ENCODE peak calls at places on chromosomes 3 and 15, in six cellular contexts. K is cardiac muscle cell; Q is body of pancreas; P is CD8-positive, alpha-beta T cell; Z is IMR-90; X is MM.1S. H is an unnamed sample. For H3K4me1, the result is how much of the 10 kb centered on the place peaks cover.

GRCh38 chr15:41965441-41966413 is 6.6 kb downstream of the EHD4 start:
- DNase-seq in K (peak), P (no peak), Q (peak), X (no peak), Z (peak), H (no peak)

GRCh38 chr15:57922780-57923179 is 142.7 kb downstream of the ALDH1A2 start:
- DNase-seq in Z (no peak), Q (peak), P (no peak), K (peak), X (no peak), H (peak)

GRCh38 chr15:52042051-52042851 is 23.2 kb downstream of the MAPK6 start:
- DNase-seq in X (peak), Z (no peak), P (no peak), K (no peak), Q (no peak), H (no peak)

GRCh38 chr3:16130066-16130465 is 44.4 kb upstream of the GALNT15 start:
- DNase-seq in Q (no peak), K (no peak), Z (peak), X (no peak), P (no peak), H (no peak)

GRCh38 chr15:61266916-61267315 is 37.8 kb upstream of the RORA start:
- DNase-seq in X (no peak), Z (no peak), P (no peak), K (no peak), Q (no peak), H (no peak)

GRCh38 chr15:77566092-77566491 is 66.6 kb downstream of the LINGO1 start:
- DNase-seq in K (no peak), X (no peak), P (no peak), Z (no peak), Q (no peak), H (no peak)

GRCh38 chr3:114380233-114380645 is 86.4 kb downstream of the TIGIT start:
- DNase-seq in X (no peak), Q (peak), Z (peak), K (peak), P (no peak), H (peak)

GRCh38 chr15:98903377-98904018 is 104.1 kb downstream of the PGPEP1L start:
- DNase-seq in Q (no peak), K (no peak), Z (peak), P (no peak), X (no peak), H (no peak)

GRCh38 chr3:11558002-11558401 is 85.7 kb downstream of the VGLL4 start:
- DNase-seq in P (no peak), X (no peak), Z (peak), Q (peak), K (no peak), H (no peak)

GRCh38 chr3:29144807-29145206 is 136.1 kb upstream of the RBMS3 start:
- DNase-seq in Q (peak), Z (peak), X (no peak), P (no peak), K (peak), H (peak)

GRCh38 chr3:55531266-55531665 is 44.2 kb upstream of the WNT5A start:
- DNase-seq in X (no peak), K (no peak), P (no peak), Q (no peak), Z (no peak), H (no peak)

GRCh38 chr15:65344214-65344908 is 33.4 kb downstream of the IGDCC3 start:
- DNase-seq in Q (no peak), X (no peak), P (no peak), K (no peak), Z (no peak), H (no peak)

GRCh38 chr3:52128118-52128683 is 26.0 kb downstream of the POC1A start:
- DNase-seq in Z (peak), K (peak), X (no peak), P (no peak), Q (no peak), H (no peak)

GRCh38 chr3:188362405-188362831 is 208.5 kb downstream of the LPP start:
- DNase-seq in Q (no peak), Z (peak), X (no peak), K (no peak), P (peak), H (no peak)

GRCh38 chr15:64985382-64986033 is 4.2 kb downstream of the SPG21 start:
- DNase-seq in P (no peak), K (no peak), Z (peak), Q (no peak), X (no peak), H (no peak)

GRCh38 chr3:140050977-140051957 is 116.3 kb downstream of the CLSTN2 start:
- DNase-seq in P (no peak), Q (peak), K (peak), X (no peak), Z (no peak), H (no peak)

GRCh38 chr3:105862217-105862616 is 6.6 kb downstream of the CBLB start:
- DNase-seq in Q (no peak), P (no peak), X (no peak), Z (no peak), K (no peak), H (no peak)

GRCh38 chr3:134078169-134078821 is 48.6 kb upstream of the SLCO2A1 start:
- DNase-seq in P (no peak), K (no peak), Q (no peak), Z (peak), X (no peak), H (no peak)

GRCh38 chr15:57785959-57786358 is 79.4 kb downstream of the POLR2M start:
- DNase-seq in K (no peak), Q (no peak), Z (no peak), P (no peak), X (no peak), H (no peak)

GRCh38 chr15:69451951-69452701 is 492 bp upstream of the RPLP1 start:
- DNase-seq in P (peak), Z (peak), Q (no peak), K (no peak), X (peak), H (no peak)

GRCh38 chr3:87792532-87793321 is 266.1 kb downstream of the CGGBP1 start:
- DNase-seq in P (no peak), X (no peak), Q (peak), K (peak), Z (no peak), H (peak)

GRCh38 chr3:156825795-156826143 is 384 bp upstream of the LEKR1 start:
- DNase-seq in K (no peak), P (no peak), Z (no peak), Q (no peak), X (no peak), H (no peak)

GRCh38 chr3:156826144-156826895 is at the start of gene LEKR1:
- DNase-seq in K (peak), X (peak), Q (peak), P (peak), Z (peak), H (peak)

GRCh38 chr3:156831006-156831405 is 4.9 kb downstream of the LEKR1 start:
- DNase-seq in X (no peak), K (no peak), P (no peak), Z (no peak), Q (no peak), H (no peak)

DNA sequence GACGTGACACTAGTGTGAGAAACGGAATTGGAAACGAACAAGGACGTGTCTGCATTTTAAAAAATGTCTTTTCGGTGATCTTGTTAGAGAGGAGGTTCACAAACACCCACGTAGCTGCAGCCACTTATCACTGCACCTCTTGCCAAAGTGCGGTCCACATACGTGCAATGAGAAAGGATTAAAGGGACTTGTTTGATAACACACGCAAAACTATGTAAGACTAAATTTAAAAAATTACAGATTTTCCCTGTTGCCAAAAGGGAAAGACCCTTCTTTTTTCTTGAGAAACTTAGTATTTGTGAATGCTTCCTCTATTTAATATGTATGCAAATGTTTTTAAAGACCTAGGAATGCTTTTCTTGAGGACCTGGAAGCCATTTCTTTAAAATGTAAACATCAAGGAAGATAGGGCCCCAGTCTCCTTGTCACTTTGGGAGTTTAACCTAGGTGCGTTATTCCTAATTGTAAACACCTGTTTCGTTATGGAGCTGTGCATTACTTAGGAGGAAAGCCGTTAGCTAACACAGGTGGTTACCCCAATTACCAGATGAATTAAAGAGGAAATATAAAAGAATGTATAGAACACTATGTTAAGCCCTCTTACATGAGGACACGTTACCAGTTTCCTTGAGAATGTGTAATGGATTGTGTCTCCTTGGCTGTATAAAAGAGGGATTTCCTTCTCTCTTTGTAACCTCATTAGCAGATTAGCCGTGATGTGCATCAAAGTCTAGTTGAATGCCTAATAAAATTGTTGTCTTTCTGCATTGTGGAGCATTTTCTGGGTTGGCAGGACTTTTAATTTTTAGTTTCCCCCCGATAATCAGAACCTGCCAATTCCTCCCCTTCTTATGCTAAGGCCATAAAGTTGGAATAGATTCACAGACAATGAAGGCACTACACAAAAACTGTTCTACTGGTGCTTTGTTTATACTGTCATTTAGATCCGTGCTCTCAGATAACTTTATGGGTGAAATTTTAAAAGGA is 1.0 kb downstream of the LEKR1 start:
- DNase-seq in X (no peak), P (peak), Z (no peak), Q (no peak), K (peak), H (no peak)
- TF ChIP-seq CTCF in X (no peak), P (no peak), Z (no peak), Q (no peak), K (no peak), H (no peak)

DNA sequence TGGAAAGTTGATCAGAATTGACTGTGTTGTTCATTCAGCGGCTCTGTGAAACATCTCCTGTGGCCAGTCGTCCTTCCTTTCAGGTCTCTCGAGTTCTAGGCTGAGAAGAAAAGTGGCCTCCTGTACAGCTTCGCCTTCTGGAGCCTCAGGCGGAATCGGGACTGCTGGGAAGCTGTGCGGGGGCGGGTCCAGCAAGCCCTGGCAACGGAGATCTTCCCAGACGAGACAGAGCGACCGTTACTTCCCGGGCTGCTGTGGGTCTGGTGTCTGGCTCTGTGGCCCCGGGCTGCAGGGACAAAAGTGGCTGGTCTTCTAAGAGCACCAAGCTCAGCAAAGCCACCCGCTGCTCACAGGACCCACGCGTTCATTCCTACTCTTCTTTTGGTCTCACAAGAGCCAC is 88.6 kb upstream of the CACNA2D3 start:
- DNase-seq in Q (no peak), Z (no peak), P (no peak), K (no peak), X (no peak), H (no peak)
- H3K4me1 ChIP-seq in Q (under half), Z (under half), P (under half), K (under half), X (under half), H (under half)

DNA sequence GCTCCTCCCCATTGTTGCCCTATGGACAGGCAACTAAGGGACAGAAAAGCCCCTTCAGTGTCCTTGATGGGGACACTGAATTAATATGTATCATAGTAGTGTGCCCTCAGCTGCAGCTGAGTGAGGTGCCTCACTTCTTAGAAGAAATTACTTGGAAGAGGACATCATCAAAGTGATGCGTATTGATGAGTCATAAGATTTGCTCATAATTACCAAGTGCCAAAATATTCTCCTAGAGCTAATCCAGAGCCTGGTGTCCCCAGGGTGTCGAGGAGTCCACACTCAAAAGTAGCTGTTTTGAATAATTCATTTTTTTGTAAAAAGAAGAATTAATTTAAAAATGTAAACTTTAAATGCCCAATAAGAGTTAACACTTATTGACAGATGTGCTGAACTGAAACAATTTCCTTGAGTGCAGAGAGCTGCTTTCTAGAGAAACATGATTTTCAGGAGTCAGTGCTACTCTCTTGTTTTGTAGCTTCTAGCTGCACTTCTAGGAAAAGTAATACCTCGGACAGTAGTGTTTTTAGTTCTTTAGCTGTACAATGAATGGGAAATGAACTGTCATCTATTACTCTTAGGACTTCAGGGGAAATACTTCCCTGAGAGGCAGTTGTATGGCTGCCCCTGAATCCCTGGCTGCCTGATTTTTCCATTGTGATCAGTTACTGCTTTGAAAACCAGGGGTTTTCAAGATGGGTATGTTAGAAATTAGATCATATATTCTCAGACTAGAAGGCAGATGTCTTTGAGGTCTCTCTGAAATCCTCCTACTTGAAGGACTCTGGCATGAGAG is 200.5 kb upstream of the SEMA6D start:
- DNase-seq in K (no peak), Z (peak), X (no peak), P (no peak), Q (no peak), H (no peak)
- H3K4me3 ChIP-seq in K (no peak), Z (no peak), X (no peak), P (no peak), Q (no peak), H (no peak)

GRCh38 chr3:13420817-13421755 is 964 bp upstream of the NUP210 start:
- DNase-seq in Z (no peak), K (no peak), X (peak), Q (peak), P (peak), H (peak)

GRCh38 chr3:13416002-13416793 is 3.9 kb downstream of the NUP210 start:
- DNase-seq in K (no peak), Z (no peak), P (no peak), Q (no peak), X (no peak), H (no peak)

GRCh38 chr3:13415236-13416001 is 4.7 kb downstream of the NUP210 start:
- DNase-seq in X (no peak), Z (no peak), Q (no peak), K (no peak), P (peak), H (no peak)

GRCh38 chr3:13420051-13420816 is at the start of gene NUP210:
- DNase-seq in Z (no peak), K (peak), Q (peak), X (peak), P (peak), H (peak)

DNA sequence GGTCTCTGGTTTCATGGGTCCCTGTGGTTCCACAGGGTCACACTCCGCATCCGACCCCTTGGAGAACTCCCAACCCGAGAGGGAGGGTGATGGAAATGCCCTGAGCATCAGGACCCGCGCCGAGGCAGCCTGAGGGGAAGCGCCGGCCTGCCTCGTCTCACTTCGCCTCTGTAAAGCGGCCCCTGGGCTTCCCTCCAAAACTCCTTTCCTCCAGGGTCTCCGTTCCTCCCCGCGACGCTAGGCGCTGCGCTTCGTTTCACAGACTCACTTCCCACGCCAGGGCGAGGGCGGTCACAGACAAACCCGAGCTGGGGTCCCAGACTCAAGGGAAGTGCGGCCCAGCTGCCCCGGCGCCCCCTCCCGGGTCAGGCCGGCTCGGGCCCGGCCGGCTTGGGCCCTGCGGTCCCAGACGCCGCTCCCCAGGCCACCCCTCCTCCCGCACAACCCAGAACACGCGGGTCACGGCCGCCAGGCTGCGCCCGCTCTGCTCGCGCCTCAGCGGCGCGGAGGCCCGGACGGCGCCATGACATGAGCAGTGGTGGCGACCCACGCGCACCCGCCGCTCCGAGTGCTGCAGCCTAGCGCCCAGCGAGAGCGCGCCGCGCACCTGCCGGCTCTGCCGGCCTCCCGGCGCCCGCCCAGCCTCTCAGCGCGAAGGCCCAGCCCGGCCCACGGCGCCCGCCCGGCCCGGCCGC is 619 bp downstream of the NUP210 start:
- DNase-seq in Z (no peak), K (peak), P (peak), X (peak), Q (peak), H (peak)
- TF ChIP-seq CTCF in Z (no peak), K (no peak), P (peak), X (no peak), Q (peak), H (no peak)

DNA sequence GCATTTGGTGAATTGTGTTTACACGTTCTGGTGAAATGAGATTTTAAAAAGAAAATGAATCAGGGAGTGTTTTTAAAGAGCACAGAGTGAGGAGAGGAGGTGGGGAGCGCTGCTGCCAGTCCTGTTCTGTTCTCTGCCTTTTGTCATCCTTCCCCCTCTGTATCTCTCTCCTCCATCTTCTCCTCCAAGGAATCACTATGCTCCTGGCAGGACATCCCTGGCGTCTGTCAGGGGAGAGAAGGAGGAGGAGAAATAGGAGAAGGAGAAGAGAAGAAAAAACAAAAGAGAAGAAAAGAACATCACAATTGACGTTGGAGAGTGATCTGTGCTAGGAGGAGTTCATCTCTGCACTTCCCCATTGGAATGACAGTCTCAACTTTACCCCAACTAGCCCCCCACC is 627.6 kb upstream of the TBL1XR1 start:
- DNase-seq in Z (no peak), K (no peak), X (no peak), Q (no peak), P (no peak), H (no peak)
- H3K4me1 ChIP-seq in Z (under half), K (under half), X (under half), Q (under half), P (under half), H (under half)

GRCh38 chr3:50269977-50270413 is 1.0 kb downstream of the SEMA3B start:
- DNase-seq in Z (peak), Q (no peak), K (no peak), X (no peak), P (no peak), H (no peak)
- H3K4me3 ChIP-seq in Z (peak), Q (no peak), K (no peak), X (no peak), P (no peak), H (no peak)

GRCh38 chr3:32897981-32898623 is 53.3 kb upstream of the CCR4 start:
- DNase-seq in Q (no peak), X (no peak), P (no peak), Z (no peak), K (no peak), H (no peak)
- TF ChIP-seq CTCF in Q (no peak), X (no peak), P (no peak), Z (no peak), K (no peak), H (no peak)

DNA sequence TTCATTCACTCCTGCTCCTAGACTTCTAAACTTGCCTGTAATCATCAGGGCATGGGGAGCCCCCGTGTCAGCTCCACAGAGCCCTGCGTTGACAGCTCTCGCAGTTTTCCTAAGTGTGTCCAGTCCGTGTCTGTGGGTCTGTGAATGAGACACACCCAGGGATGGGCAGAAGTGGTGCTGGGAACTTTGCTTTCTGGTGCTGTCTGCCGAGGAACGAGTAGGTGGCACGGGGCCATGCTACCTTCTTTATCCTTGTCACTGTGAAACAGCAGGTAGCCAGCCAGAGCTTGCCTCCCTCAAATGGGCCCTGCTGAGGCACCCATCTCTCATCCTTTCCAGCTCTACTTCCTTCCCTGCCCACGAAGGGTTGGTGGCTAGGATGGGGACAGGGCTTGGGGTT is 27.7 kb downstream of the PDIA5 start:
- DNase-seq in X (no peak), K (peak), Q (no peak), Z (no peak), P (no peak), H (no peak)
- H3K4me1 ChIP-seq in X (under half), K (under half), Q (half or more), Z (under half), P (under half), H (under half)

DNA sequence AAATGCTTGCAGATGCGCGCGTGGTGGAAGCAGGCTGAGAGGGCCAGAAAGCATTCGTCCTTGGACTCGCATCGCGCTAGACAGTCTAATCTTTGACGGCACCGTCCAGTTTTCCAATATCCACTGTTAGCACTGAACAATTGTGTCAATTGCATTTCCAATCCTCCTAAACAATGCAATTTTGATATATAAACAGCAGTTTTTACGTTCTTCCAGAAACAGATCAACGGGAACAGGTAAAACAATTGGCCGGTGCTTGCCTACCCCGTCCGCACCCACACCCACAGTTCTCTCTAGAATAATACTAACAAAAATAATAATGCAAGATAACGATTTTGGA is 17.2 kb downstream of the CPN2 start:
- DNase-seq in X (no peak), Z (no peak), P (no peak), Q (no peak), K (no peak), H (no peak)
- H3K4me3 ChIP-seq in X (peak), Z (no peak), P (no peak), Q (no peak), K (no peak), H (no peak)

GRCh38 chr3:103410231-103410630 is 975.4 kb downstream of the ZPLD1 start:
- DNase-seq in P (no peak), X (no peak), K (no peak), Q (no peak), Z (no peak), H (peak)
- TF ChIP-seq CTCF in P (no peak), X (no peak), K (no peak), Q (no peak), Z (no peak), H (no peak)